ENCODE peak calls at places on chromosome 15, in five cellular contexts. T is GDM1, M is psoas muscle, V is NCI-H774, X is spleen. U is an unnamed sample.

GRCh38 chr15:59862191-59863155 is 141.6 kb upstream of the FOXB1 start:
- DNase-seq in T (no peak), M (no peak), V (no peak), X (no peak), U (no peak)

GRCh38 chr15:60087561-60087960 is 83.5 kb downstream of the FOXB1 start:
- DNase-seq in T (no peak), M (no peak), V (no peak), X (no peak), U (no peak)

GRCh38 chr15:94064676-94065313 is 166.6 kb upstream of the MCTP2 start:
- DNase-seq in T (no peak), M (no peak), V (no peak), X (no peak), U (no peak)

GRCh38 chr15:52095597-52096262 is 16.8 kb downstream of the BCL2L10 start:
- DNase-seq in T (no peak), M (no peak), V (no peak), X (no peak), U (no peak)

GRCh38 chr15:44775923-44776322 is 39.6 kb downstream of the TRIM69 start:
- DNase-seq in T (no peak), M (no peak), V (peak), X (no peak), U (no peak)

GRCh38 chr15:96273317-96274086 is 57.0 kb upstream of the NR2F2 start:
- DNase-seq in T (no peak), M (no peak), V (no peak), X (no peak), U (no peak)

GRCh38 chr15:63480441-63480821 is 24.0 kb upstream of the USP3 start:
- DNase-seq in T (no peak), M (no peak), V (no peak), X (no peak), U (no peak)

GRCh38 chr15:95105229-95105628 is 873.9 kb downstream of the MCTP2 start:
- DNase-seq in T (no peak), M (no peak), V (no peak), X (no peak), U (no peak)